ENCODE peak calls at places on chromosomes 4 and X, in seven cellular contexts. One of them, this sample, is unnamed.

GRCh38 chr4:4419896-4420295 is 33.0 kb downstream of the NSG1 start:
- DNase-seq in OCI-LY7: no peak
- DNase-seq in GM10248: no peak
- DNase-seq in osteoblast: no peak
- DNase-seq in natural killer cell: no peak
- DNase-seq in CD8-positive, alpha-beta T cell: no peak
- DNase-seq in B cell: no peak
- DNase-seq in this sample: no peak

GRCh38 chr4:100428051-100428450 is 89.8 kb downstream of the EMCN start:
- DNase-seq in B cell: no peak
- DNase-seq in natural killer cell: no peak
- DNase-seq in CD8-positive, alpha-beta T cell: no peak
- DNase-seq in osteoblast: peak; percentile 55
- DNase-seq in OCI-LY7: no peak
- DNase-seq in GM10248: no peak
- DNase-seq in this sample: no peak

GRCh38 chrX:24231169-24231568 is 81.6 kb downstream of the ZFX start:
- DNase-seq in osteoblast: peak; percentile 90
- DNase-seq in OCI-LY7: no peak
- DNase-seq in CD8-positive, alpha-beta T cell: no peak
- DNase-seq in natural killer cell: no peak
- DNase-seq in GM10248: peak; percentile 17
- DNase-seq in B cell: no peak
- DNase-seq in this sample: no peak

GRCh38 chrX:46642145-46642544 is 68.6 kb downstream of the CHST7 start:
- DNase-seq in osteoblast: no peak
- DNase-seq in natural killer cell: no peak
- DNase-seq in GM10248: no peak
- DNase-seq in CD8-positive, alpha-beta T cell: no peak
- DNase-seq in OCI-LY7: peak; percentile 24
- DNase-seq in B cell: no peak
- DNase-seq in this sample: no peak

GRCh38 chr4:3360741-3361140 is 67.9 kb downstream of the RGS12 start:
- DNase-seq in CD8-positive, alpha-beta T cell: no peak
- DNase-seq in OCI-LY7: no peak
- DNase-seq in natural killer cell: no peak
- DNase-seq in GM10248: no peak
- DNase-seq in B cell: no peak
- DNase-seq in osteoblast: no peak
- DNase-seq in this sample: no peak

GRCh38 chr4:118682928-118683327 is 2.3 kb upstream of the METTL14 start:
- DNase-seq in B cell: no peak
- DNase-seq in GM10248: no peak
- DNase-seq in natural killer cell: no peak
- DNase-seq in osteoblast: peak; percentile 84
- DNase-seq in CD8-positive, alpha-beta T cell: no peak
- DNase-seq in OCI-LY7: peak; percentile 39
- DNase-seq in this sample: no peak

GRCh38 chr4:124337874-124338273 is 374.7 kb downstream of the ANKRD50 start:
- DNase-seq in osteoblast: no peak
- DNase-seq in GM10248: no peak
- DNase-seq in OCI-LY7: no peak
- DNase-seq in CD8-positive, alpha-beta T cell: no peak
- DNase-seq in B cell: no peak
- DNase-seq in natural killer cell: no peak
- DNase-seq in this sample: no peak

GRCh38 chr4:16140520-16141249 is 56.9 kb upstream of the PROM1 start:
- DNase-seq in B cell: no peak
- DNase-seq in OCI-LY7: no peak
- DNase-seq in natural killer cell: no peak
- DNase-seq in GM10248: no peak
- DNase-seq in CD8-positive, alpha-beta T cell: no peak
- DNase-seq in osteoblast: peak; percentile 74
- DNase-seq in this sample: no peak

GRCh38 chrX:103927030-103927429 is 35.4 kb upstream of the TMSB15B start:
- DNase-seq in GM10248: no peak
- DNase-seq in B cell: no peak
- DNase-seq in OCI-LY7: peak; percentile 66
- DNase-seq in natural killer cell: no peak
- DNase-seq in osteoblast: no peak
- DNase-seq in CD8-positive, alpha-beta T cell: no peak
- DNase-seq in this sample: no peak

GRCh38 chrX:153818571-153819397 is 11.6 kb downstream of the PDZD4 start:
- DNase-seq in CD8-positive, alpha-beta T cell: peak; percentile 44
- DNase-seq in osteoblast: peak; percentile 90
- DNase-seq in GM10248: no peak
- DNase-seq in B cell: no peak
- DNase-seq in natural killer cell: peak; percentile 60
- DNase-seq in OCI-LY7: no peak
- DNase-seq in this sample: peak; percentile 78

GRCh38 chrX:153819398-153820083 is 10.8 kb downstream of the PDZD4 start:
- DNase-seq in B cell: no peak
- DNase-seq in GM10248: no peak
- DNase-seq in natural killer cell: no peak
- DNase-seq in CD8-positive, alpha-beta T cell: no peak
- DNase-seq in OCI-LY7: no peak
- DNase-seq in osteoblast: peak; percentile 76
- DNase-seq in this sample: no peak

GRCh38 chrX:153820601-153821000 is 9.7 kb downstream of the PDZD4 start:
- DNase-seq in CD8-positive, alpha-beta T cell: no peak
- DNase-seq in osteoblast: peak; percentile 80
- DNase-seq in OCI-LY7: no peak
- DNase-seq in GM10248: no peak
- DNase-seq in natural killer cell: no peak
- DNase-seq in B cell: no peak
- DNase-seq in this sample: no peak

GRCh38 chrX:153824348-153824747 is 6.0 kb downstream of the PDZD4 start:
- DNase-seq in natural killer cell: no peak
- DNase-seq in OCI-LY7: no peak
- DNase-seq in CD8-positive, alpha-beta T cell: no peak
- DNase-seq in osteoblast: peak; percentile 74
- DNase-seq in B cell: no peak
- DNase-seq in GM10248: no peak
- DNase-seq in this sample: no peak

GRCh38 chrX:153821066-153821465 is 9.3 kb downstream of the PDZD4 start:
- DNase-seq in GM10248: no peak
- DNase-seq in CD8-positive, alpha-beta T cell: no peak
- DNase-seq in OCI-LY7: no peak
- DNase-seq in B cell: no peak
- DNase-seq in natural killer cell: no peak
- DNase-seq in osteoblast: peak; percentile 73
- DNase-seq in this sample: no peak
- TF ChIP-seq CTCF in GM10248: no peak
- TF ChIP-seq CTCF in CD8-positive, alpha-beta T cell: no peak
- TF ChIP-seq CTCF in OCI-LY7: no peak
- TF ChIP-seq CTCF in B cell: no peak
- TF ChIP-seq CTCF in natural killer cell: no peak
- TF ChIP-seq CTCF in osteoblast: no peak
- TF ChIP-seq CTCF in this sample: no peak

GRCh38 chr4:80215449-80216052 is 18.2 kb downstream of the PRDM8 start:
- DNase-seq in osteoblast: peak; percentile 23
- DNase-seq in natural killer cell: no peak
- DNase-seq in B cell: no peak
- DNase-seq in GM10248: peak; percentile 29
- DNase-seq in OCI-LY7: peak; percentile 40
- DNase-seq in CD8-positive, alpha-beta T cell: no peak
- DNase-seq in this sample: no peak
- TF ChIP-seq CTCF in osteoblast: peak; percentile 68
- TF ChIP-seq CTCF in natural killer cell: peak; percentile 88
- TF ChIP-seq CTCF in B cell: peak; percentile 84
- TF ChIP-seq CTCF in GM10248: peak; percentile 63
- TF ChIP-seq CTCF in OCI-LY7: peak; percentile 93
- TF ChIP-seq CTCF in CD8-positive, alpha-beta T cell: peak; percentile 91
- TF ChIP-seq CTCF in this sample: peak; percentile 75

GRCh38 chrX:57119416-57119815 is 1.9 kb downstream of the SPIN2B start:
- DNase-seq in OCI-LY7: no peak
- DNase-seq in natural killer cell: no peak
- DNase-seq in GM10248: no peak
- DNase-seq in osteoblast: peak; percentile 15
- DNase-seq in CD8-positive, alpha-beta T cell: no peak
- DNase-seq in B cell: no peak
- DNase-seq in this sample: no peak

DNA sequence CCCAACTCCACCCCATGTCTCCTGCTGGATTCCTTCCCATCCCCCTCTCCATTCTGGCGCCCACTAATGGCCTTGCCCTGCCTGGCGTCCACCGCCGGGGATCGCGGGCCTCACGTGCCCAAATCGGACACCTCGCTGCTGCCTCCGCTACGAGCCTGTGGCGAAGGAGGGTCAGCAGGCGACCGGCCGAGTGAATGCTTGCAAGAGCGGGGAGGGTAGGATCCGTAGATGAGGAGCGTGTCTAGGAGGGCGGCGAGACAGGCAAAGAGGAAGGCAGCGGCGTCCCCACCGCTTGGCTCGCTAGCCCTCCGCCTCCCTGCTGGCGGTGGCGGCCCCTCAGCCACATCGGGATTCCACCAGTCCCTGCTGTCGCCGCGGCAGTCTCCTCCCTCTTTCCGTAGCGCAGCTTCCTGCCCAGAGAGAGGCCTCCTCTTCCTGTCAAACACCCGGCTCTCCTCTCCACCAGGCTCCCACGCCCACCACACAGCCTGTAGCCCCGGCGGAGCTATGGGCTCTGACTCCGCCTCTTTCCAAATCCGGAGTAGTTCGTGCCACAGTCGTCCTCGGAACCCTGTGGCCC is at the start of gene SPIN2B:
- DNase-seq in natural killer cell: peak; percentile 45
- DNase-seq in osteoblast: peak; percentile 95
- DNase-seq in GM10248: peak; percentile 88
- DNase-seq in CD8-positive, alpha-beta T cell: peak; percentile 63
- DNase-seq in OCI-LY7: peak; percentile 80
- DNase-seq in B cell: peak; percentile 77
- DNase-seq in this sample: peak; percentile 37
- TF ChIP-seq CTCF in natural killer cell: no peak
- TF ChIP-seq CTCF in osteoblast: no peak
- TF ChIP-seq CTCF in GM10248: no peak
- TF ChIP-seq CTCF in CD8-positive, alpha-beta T cell: no peak
- TF ChIP-seq CTCF in OCI-LY7: no peak
- TF ChIP-seq CTCF in B cell: no peak
- TF ChIP-seq CTCF in this sample: no peak

DNA sequence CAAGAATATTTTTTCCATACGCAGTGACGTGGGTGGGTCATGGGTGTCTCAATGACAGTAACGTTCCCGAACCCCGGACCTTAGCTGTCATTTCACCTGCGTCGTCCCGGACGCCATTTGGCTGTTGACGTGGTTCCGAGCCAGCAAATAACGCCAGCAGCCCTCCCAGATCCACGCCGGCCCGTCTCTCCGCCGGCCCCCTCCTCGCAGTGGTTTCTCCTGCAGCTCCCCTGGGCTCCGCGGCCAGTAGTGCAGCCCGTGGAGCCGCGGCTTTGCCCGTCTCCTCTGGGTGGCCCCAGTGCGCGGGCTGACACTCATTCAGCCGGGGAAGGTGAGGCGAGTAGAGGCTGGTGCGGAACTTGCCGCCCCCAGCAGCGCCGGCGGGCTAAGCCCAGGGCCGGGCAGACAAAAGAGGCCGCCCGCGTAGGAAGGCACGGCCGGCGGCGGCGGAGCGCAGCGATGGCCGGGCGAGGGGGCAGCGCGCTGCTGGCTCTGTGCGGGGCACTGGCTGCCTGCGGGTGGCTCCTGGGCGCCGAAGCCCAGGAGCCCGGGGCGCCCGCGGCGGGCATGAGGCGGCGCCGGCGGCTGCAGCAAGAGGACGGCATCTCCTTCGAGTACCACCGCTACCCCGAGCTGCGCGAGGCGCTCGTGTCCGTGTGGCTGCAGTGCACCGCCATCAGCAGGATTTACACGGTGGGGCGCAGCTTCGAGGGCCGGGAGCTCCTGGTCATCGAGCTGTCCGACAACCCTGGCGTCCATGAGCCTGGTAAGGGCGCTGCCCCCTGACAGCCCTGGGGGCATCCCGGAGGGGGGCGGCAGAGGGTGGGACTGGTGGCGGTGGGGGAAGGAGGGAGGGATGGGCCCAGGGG is at the start of gene CPE:
- DNase-seq in OCI-LY7: no peak
- DNase-seq in CD8-positive, alpha-beta T cell: peak; percentile 15
- DNase-seq in osteoblast: peak; percentile 95
- DNase-seq in B cell: peak; percentile 55
- DNase-seq in natural killer cell: peak; percentile 25
- DNase-seq in GM10248: peak; percentile 55
- DNase-seq in this sample: peak; percentile 38
- TF ChIP-seq CTCF in OCI-LY7: no peak
- TF ChIP-seq CTCF in CD8-positive, alpha-beta T cell: no peak
- TF ChIP-seq CTCF in osteoblast: peak; percentile 20
- TF ChIP-seq CTCF in B cell: no peak
- TF ChIP-seq CTCF in natural killer cell: no peak
- TF ChIP-seq CTCF in GM10248: no peak
- TF ChIP-seq CTCF in this sample: peak; percentile 25

GRCh38 chr4:10091531-10092181 is 24.9 kb downstream of the WDR1 start:
- DNase-seq in osteoblast: peak; percentile 64
- DNase-seq in GM10248: no peak
- DNase-seq in CD8-positive, alpha-beta T cell: no peak
- DNase-seq in natural killer cell: no peak
- DNase-seq in OCI-LY7: no peak
- DNase-seq in B cell: no peak
- DNase-seq in this sample: no peak

GRCh38 chr4:10090467-10091250 is 25.9 kb downstream of the WDR1 start:
- DNase-seq in CD8-positive, alpha-beta T cell: no peak
- DNase-seq in natural killer cell: no peak
- DNase-seq in osteoblast: peak; percentile 82
- DNase-seq in B cell: no peak
- DNase-seq in OCI-LY7: no peak
- DNase-seq in GM10248: no peak
- DNase-seq in this sample: no peak

GRCh38 chr4:10087152-10087791 is 29.3 kb downstream of the WDR1 start:
- DNase-seq in osteoblast: peak; percentile 76
- DNase-seq in OCI-LY7: no peak
- DNase-seq in natural killer cell: no peak
- DNase-seq in GM10248: no peak
- DNase-seq in CD8-positive, alpha-beta T cell: no peak
- DNase-seq in B cell: no peak
- DNase-seq in this sample: no peak

GRCh38 chr4:10088135-10089010 is 28.2 kb downstream of the WDR1 start:
- DNase-seq in GM10248: no peak
- DNase-seq in B cell: no peak
- DNase-seq in natural killer cell: no peak
- DNase-seq in OCI-LY7: no peak
- DNase-seq in osteoblast: peak; percentile 50
- DNase-seq in CD8-positive, alpha-beta T cell: no peak
- DNase-seq in this sample: no peak

GRCh38 chr4:10089346-10089745 is 27.3 kb downstream of the WDR1 start:
- DNase-seq in OCI-LY7: no peak
- DNase-seq in GM10248: no peak
- DNase-seq in CD8-positive, alpha-beta T cell: no peak
- DNase-seq in natural killer cell: no peak
- DNase-seq in osteoblast: peak; percentile 74
- DNase-seq in B cell: no peak
- DNase-seq in this sample: no peak
- TF ChIP-seq CTCF in OCI-LY7: peak; percentile 56
- TF ChIP-seq CTCF in GM10248: peak; percentile 19
- TF ChIP-seq CTCF in CD8-positive, alpha-beta T cell: peak; percentile 32
- TF ChIP-seq CTCF in natural killer cell: no peak
- TF ChIP-seq CTCF in osteoblast: peak; percentile 38
- TF ChIP-seq CTCF in B cell: peak; percentile 42
- TF ChIP-seq CTCF in this sample: peak; percentile 41

GRCh38 chrX:131792356-131792749 is 230.7 kb upstream of the STK26 start:
- DNase-seq in osteoblast: peak; percentile 91
- DNase-seq in GM10248: peak; percentile 21
- DNase-seq in natural killer cell: no peak
- DNase-seq in CD8-positive, alpha-beta T cell: no peak
- DNase-seq in B cell: no peak
- DNase-seq in OCI-LY7: no peak
- DNase-seq in this sample: no peak
- TF ChIP-seq CTCF in osteoblast: peak; percentile 43
- TF ChIP-seq CTCF in GM10248: no peak
- TF ChIP-seq CTCF in natural killer cell: no peak
- TF ChIP-seq CTCF in CD8-positive, alpha-beta T cell: no peak
- TF ChIP-seq CTCF in B cell: no peak
- TF ChIP-seq CTCF in OCI-LY7: no peak
- TF ChIP-seq CTCF in this sample: no peak